ENCODE peak calls at places on chromosome 20, in five cellular contexts. W is astrocyte of the spinal cord, O is upper lobe of right lung, J is hepatocyte, P is brain microvascular endothelial cell. G is an unnamed sample.

GRCh38 chr20:16279320-16279719 is 293.9 kb downstream of the KIF16B start:
- DNase-seq in W (no peak), O (no peak), J (no peak), P (no peak), G (no peak)

GRCh38 chr20:41030536-41031242 is 2.1 kb downstream of the TOP1 start:
- DNase-seq in W (peak), O (no peak), J (no peak), P (no peak), G (no peak)

GRCh38 chr20:1818895-1819294 is 76.3 kb upstream of the SIRPA start:
- DNase-seq in W (no peak), O (no peak), J (no peak), P (no peak), G (no peak)

GRCh38 chr20:6074145-6074561 is 20.3 kb upstream of the LRRN4 start:
- DNase-seq in W (no peak), O (no peak), J (peak), P (no peak), G (no peak)

GRCh38 chr20:24609757-24610156 is 140.3 kb downstream of the SYNDIG1 start:
- DNase-seq in W (no peak), O (no peak), J (no peak), P (no peak), G (no peak)

GRCh38 chr20:19047040-19047950 is 165.1 kb upstream of the SLC24A3 start:
- DNase-seq in W (no peak), O (peak), J (peak), P (no peak), G (no peak)

GRCh38 chr20:53795170-53795569 is 201.5 kb upstream of the ZNF217 start:
- DNase-seq in W (peak), O (no peak), J (no peak), P (peak), G (no peak)

GRCh38 chr20:59078231-59078630 is 35.6 kb upstream of the PRELID3B start:
- DNase-seq in W (no peak), O (no peak), J (no peak), P (no peak), G (no peak)

GRCh38 chr20:63831696-63832686 is 927 bp upstream of the ZBTB46 start:
- DNase-seq in W (no peak), O (peak), J (peak), P (no peak), G (no peak)

GRCh38 chr20:56865055-56865454 is 235.9 kb downstream of the TFAP2C start:
- DNase-seq in W (no peak), O (no peak), J (no peak), P (no peak), G (no peak)

GRCh38 chr20:24027229-24027628 is 38.6 kb upstream of the GGTLC1 start:
- DNase-seq in W (no peak), O (peak), J (no peak), P (peak), G (no peak)

GRCh38 chr20:43465625-43465943 is 7.9 kb downstream of the SRSF6 start:
- DNase-seq in W (no peak), O (no peak), J (no peak), P (no peak), G (no peak)

GRCh38 chr20:21575981-21576740 is 62.3 kb upstream of the NKX2-2 start:
- DNase-seq in W (no peak), O (no peak), J (no peak), P (no peak), G (no peak)

GRCh38 chr20:57433658-57434389 is 42.6 kb downstream of the RBM38 start:
- DNase-seq in W (no peak), O (no peak), J (no peak), P (no peak), G (no peak)

GRCh38 chr20:36571564-36572504 is 1.6 kb upstream of the TGIF2 start:
- DNase-seq in W (no peak), O (no peak), J (peak), P (no peak), G (no peak)

GRCh38 chr20:2576317-2576727 is 39.9 kb downstream of the TMC2 start:
- DNase-seq in W (no peak), O (no peak), J (no peak), P (no peak), G (no peak)

GRCh38 chr20:14775778-14776177 is 438.4 kb upstream of the FLRT3 start:
- DNase-seq in W (peak), O (no peak), J (peak), P (peak), G (peak)

GRCh38 chr20:48750941-48751620 is 76.7 kb downstream of the PREX1 start:
- DNase-seq in W (peak), O (peak), J (no peak), P (no peak), G (no peak)

GRCh38 chr20:48574383-48574782 is 253.4 kb downstream of the PREX1 start:
- DNase-seq in W (no peak), O (no peak), J (no peak), P (no peak), G (no peak)

GRCh38 chr20:45341939-45342862 is 6.0 kb downstream of the SDC4 start:
- DNase-seq in W (peak), O (peak), J (peak), P (no peak), G (no peak)

GRCh38 chr20:32050851-32051556 is 1.0 kb upstream of the HCK start:
- DNase-seq in W (no peak), O (peak), J (no peak), P (no peak), G (no peak)

GRCh38 chr20:43749734-43750294 is 23.0 kb upstream of the GTSF1L start:
- DNase-seq in W (peak), O (peak), J (peak), P (peak), G (no peak)

GRCh38 chr20:51562027-51562333 is 19.5 kb upstream of the NFATC2 start:
- DNase-seq in W (peak), O (no peak), J (no peak), P (peak), G (no peak)

GRCh38 chr20:51763965-51764602 is 4.1 kb downstream of the ATP9A start:
- DNase-seq in W (no peak), O (no peak), J (no peak), P (no peak), G (no peak)

GRCh38 chr20:46820682-46821081 is 74.0 kb upstream of the EYA2 start:
- DNase-seq in W (no peak), O (no peak), J (no peak), P (no peak), G (no peak)
- TF ChIP-seq CTCF in W (peak), O (no peak), J (no peak), P (peak), G (no peak)

DNA sequence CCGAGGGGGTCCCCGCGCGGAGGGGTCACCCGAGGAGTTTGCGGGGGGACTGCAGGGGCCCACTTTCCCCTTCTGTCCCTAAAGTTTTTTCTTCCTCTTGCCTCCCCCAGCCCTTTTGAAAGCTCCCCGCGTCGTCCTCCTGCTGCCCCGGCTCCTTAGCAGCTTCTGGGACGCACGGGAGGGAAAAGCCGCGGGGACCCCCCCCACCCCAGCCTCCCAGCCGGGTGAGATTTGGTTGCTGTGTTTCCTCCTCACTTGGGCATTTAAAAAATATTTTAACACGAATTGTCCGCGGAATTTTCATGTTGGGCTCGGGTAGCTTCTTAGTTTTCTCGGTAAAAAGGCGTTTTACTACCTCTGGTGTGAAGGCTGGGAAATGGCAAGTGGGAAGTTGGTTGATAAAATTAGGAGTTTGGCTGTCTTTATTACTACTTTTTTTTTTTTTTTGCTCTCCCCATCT is 614 bp downstream of the NCOA3 start:
- DNase-seq in W (peak), O (peak), J (peak), P (no peak), G (no peak)
- H3K4me3 ChIP-seq in W (peak), O (peak), J (peak), P (peak), G (peak)

GRCh38 chr20:10637563-10637962 is 36.2 kb downstream of the JAG1 start:
- DNase-seq in W (peak), O (no peak), J (no peak), P (no peak), G (no peak)

GRCh38 chr20:10634683-10635411 is 39.0 kb downstream of the JAG1 start:
- DNase-seq in W (peak), O (no peak), J (no peak), P (no peak), G (peak)

GRCh38 chr20:10635476-10636208 is 38.2 kb downstream of the JAG1 start:
- DNase-seq in W (no peak), O (no peak), J (no peak), P (no peak), G (no peak)

GRCh38 chr20:10637062-10637559 is 36.7 kb downstream of the JAG1 start:
- DNase-seq in W (peak), O (no peak), J (no peak), P (peak), G (no peak)

DNA sequence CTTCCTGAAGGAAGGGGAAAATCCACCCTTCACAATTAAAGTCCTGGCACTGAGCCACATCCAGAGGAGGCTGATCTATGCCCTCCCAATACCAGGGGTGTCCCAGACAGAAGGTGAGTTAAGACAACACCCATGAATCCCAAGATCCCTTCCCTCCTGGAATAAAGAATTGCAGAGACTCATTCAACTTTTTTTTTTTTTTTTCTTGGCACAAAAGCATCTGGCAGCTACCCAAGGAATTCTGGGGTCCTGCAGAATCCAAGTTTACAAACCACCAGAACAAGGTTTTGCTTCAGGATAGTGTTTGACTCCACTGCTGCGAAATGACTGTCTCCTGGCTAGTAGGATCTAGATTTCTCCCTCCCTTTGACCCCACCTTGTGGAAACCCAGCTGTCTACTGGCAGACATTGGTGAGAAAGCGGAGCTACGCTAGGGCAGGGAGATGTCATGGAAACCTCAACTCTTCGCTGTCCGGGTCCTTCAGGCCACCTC is 37.4 kb downstream of the JAG1 start:
- DNase-seq in W (peak), O (no peak), J (peak), P (peak), G (no peak)
- TF ChIP-seq CTCF in W (peak), O (no peak), J (no peak), P (peak), G (no peak)

DNA sequence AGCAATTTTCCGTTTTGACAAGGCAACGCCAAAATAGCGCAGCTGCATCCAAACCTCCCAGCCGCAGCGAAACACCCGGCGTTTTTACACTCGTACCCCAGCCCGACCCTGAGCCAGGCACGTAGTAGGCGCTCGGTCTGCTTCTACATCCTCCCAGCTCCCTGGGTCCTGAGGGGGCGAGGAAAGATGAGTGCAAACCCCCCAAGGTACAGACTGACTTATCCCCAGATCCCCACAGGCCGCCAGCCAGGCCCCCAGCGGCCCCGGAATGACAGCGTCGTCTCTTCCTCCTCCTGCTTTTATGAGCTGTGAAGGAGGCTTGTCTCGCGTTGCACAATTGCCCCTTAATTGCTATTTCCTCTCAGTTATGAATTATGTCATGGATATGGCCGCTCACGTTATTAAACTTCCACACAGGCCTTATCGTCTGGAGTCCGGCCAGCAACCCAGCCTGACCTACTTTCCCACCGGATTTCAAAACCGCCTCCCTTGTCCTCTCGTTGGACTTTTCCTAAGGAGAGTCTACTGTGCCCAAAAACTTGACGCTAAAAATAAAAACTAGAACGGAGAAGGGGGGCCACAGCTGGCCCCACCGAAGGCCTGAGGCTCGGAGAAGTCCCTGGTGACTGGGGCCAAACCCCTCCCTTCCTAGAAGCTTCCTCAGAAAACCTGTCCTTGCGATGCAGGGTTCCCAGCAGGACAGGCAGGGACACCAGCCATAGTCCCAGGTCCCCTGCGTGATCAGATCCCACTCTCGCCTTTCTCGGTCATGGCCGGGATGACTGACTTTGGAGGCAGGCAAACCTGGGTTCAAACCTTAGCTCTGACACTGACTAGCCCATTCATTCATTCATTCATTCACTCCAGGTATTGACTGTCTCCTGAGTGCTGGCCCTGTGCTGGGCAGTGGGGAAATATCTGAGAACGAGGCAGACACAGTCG is 130.9 kb upstream of the PTPN1 start:
- DNase-seq in W (no peak), O (peak), J (peak), P (peak), G (peak)
- H3K4me3 ChIP-seq in W (no peak), O (peak), J (no peak), P (no peak), G (peak)

GRCh38 chr20:38216201-38216600 is 44.3 kb downstream of the KIAA1755 start:
- DNase-seq in W (no peak), O (no peak), J (no peak), P (no peak), G (no peak)

GRCh38 chr20:38215789-38216182 is 44.7 kb downstream of the KIAA1755 start:
- DNase-seq in W (no peak), O (no peak), J (no peak), P (no peak), G (no peak)

GRCh38 chr20:38213607-38213940 is 47.0 kb downstream of the KIAA1755 start:
- DNase-seq in W (no peak), O (no peak), J (no peak), P (peak), G (no peak)

GRCh38 chr20:38214256-38214870 is 46.2 kb downstream of the KIAA1755 start:
- DNase-seq in W (no peak), O (no peak), J (no peak), P (peak), G (no peak)

DNA sequence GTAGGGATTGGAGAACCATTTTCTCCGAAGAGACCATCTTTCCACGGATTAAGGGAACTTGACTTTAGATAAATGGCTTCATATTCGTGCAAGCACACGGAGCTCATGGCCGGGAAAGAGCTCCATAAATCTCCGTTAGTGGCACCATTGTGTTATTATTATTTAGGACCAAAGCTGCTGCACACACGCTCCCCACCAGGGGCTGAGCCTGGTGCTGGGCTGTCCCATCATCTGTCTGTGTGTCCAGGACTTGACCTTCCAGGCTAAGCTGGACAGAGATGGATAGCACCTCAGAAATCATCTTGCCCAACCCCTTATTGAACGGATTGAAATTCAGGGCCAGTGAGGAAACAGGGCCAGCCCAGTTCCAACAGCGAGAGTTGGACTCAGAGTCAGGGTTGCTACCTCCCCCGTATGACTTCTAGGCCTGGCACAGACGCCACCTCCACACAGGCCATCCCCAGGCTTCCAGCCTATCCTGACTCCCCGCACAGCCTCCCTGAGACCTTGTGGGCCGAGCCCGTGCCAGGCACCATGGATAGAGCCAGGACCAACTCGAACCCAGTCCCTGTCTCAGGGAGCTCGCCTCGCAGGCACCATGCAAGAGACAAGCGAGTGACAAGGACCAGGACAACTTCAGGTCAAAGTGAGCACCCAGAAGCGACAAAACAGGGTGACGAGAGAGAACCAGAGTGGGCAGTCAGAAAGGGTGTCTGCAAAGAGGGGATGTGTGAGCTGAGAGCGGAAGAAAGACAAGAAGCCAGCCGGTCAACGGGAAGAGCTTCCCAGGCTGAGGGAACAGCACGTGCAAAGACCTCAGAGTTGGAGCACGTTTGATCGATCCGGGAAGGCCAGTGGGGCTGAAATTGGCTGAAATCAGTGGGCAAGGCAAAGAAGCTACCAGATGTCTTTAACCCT is 45.4 kb downstream of the KIAA1755 start:
- DNase-seq in W (no peak), O (no peak), J (no peak), P (peak), G (no peak)
- TF ChIP-seq CTCF in W (peak), O (no peak), J (no peak), P (peak), G (no peak)

GRCh38 chr20:50095476-50096078 is 17.4 kb downstream of the UBE2V1 start:
- DNase-seq in W (no peak), O (no peak), J (no peak), P (no peak), G (no peak)
- H3K4me3 ChIP-seq in W (no peak), O (no peak), J (no peak), P (no peak), G (no peak)

DNA sequence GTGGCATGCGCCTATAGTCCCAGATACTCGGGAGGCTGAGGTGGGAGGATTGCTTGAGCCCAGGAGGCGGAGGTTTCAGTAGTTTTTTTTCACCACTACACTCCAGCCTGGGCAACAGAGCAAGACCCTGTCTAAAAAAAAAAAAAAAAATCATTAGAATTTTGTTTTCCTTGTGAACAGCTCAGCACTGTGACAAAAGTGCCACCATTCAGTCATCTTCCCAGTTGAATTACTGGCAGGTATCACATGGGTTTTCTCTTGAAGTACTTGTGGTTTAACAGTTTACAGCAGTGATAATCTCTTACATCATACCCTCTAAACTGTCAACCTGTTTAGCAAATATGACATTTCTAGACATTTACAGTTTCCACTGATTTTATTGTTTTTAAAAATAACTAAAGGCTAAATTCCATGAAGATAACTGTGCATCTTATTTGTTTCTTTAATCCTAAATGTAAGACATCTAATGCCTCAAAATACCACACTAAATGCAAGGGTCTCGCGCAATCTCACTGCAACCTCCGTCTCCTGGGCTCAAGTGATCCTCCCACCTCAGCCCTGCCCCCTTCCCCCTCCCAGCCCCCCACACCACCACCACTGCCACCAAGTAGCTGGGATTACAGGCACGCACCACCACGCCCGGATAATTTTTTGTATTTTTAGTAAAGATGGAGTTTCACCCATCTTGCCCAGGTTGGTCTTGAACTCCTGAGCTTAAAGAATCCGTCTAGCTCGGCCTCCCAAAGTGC is 7.0 kb downstream of the TRPC4AP start:
- DNase-seq in W (no peak), O (no peak), J (no peak), P (no peak), G (no peak)
- TF ChIP-seq CTCF in W (no peak), O (no peak), J (no peak), P (no peak), G (no peak)

GRCh38 chr20:17558154-17558940 is 11.5 kb upstream of the DSTN start:
- DNase-seq in W (peak), O (no peak), J (peak), P (peak), G (peak)
- H3K4me3 ChIP-seq in W (peak), O (peak), J (no peak), P (peak), G (peak)

GRCh38 chr20:22795897-22796296 is 211.5 kb upstream of the FOXA2 start:
- DNase-seq in W (peak), O (no peak), J (peak), P (peak), G (peak)
- TF ChIP-seq CTCF in W (no peak), O (no peak), J (no peak), P (no peak), G (no peak)

G was measured in AG09309.